ENCODE peak calls at places on chromosomes 2 and 18, in six cellular contexts. P is H54; E is stimulated activated CD4-positive, alpha-beta T cell treated with anti-CD3 and anti-CD28 coated beads, Interleukin-12 subunit alpha, Interleukin-12 subunit beta, amount 100 ng/mL, for 24 hours; I is anterior cingulate cortex; V is SJSA1; Y is NCI-H1092. D is an unnamed sample.

GRCh38 chr18:10291568-10291981 is 162.9 kb upstream of the APCDD1 start:
- DNase-seq in P (no peak), V (no peak), Y (no peak), I (peak), E (no peak), D (no peak)

GRCh38 chr2:223613017-223613950 is 11.1 kb upstream of the SCG2 start:
- DNase-seq in V (peak), I (peak), E (no peak), Y (peak), P (peak), D (peak)

GRCh38 chr2:38600242-38600891 is 2.4 kb downstream of the HNRNPLL start:
- DNase-seq in Y (no peak), I (no peak), E (no peak), V (no peak), P (no peak), D (no peak)

GRCh38 chr18:79234438-79234837 is 161.3 kb upstream of the NFATC1 start:
- DNase-seq in I (no peak), P (no peak), V (no peak), Y (no peak), E (no peak), D (no peak)

GRCh38 chr2:239609162-239609561 is 208.3 kb upstream of the HDAC4 start:
- DNase-seq in E (no peak), I (no peak), Y (no peak), P (no peak), V (no peak), D (no peak)

GRCh38 chr18:42635378-42636048 is 480.0 kb downstream of the RIT2 start:
- DNase-seq in V (no peak), I (no peak), E (no peak), P (no peak), Y (no peak), D (no peak)

GRCh38 chr2:160459543-160460332 is 33.9 kb downstream of the RBMS1 start:
- DNase-seq in P (no peak), Y (no peak), V (no peak), E (no peak), I (no peak), D (no peak)

GRCh38 chr2:105427485-105427884 is 28.6 kb upstream of the FHL2 start:
- DNase-seq in E (no peak), I (no peak), V (no peak), Y (no peak), P (no peak), D (no peak)

GRCh38 chr2:74952575-74952974 is 5.9 kb upstream of the POLE4 start:
- DNase-seq in P (no peak), Y (no peak), I (no peak), V (no peak), E (no peak), D (no peak)

GRCh38 chr2:58734365-58734764 is 493.2 kb upstream of the FANCL start:
- DNase-seq in I (no peak), E (no peak), P (peak), V (peak), Y (no peak), D (no peak)

GRCh38 chr18:40006553-40007073 is 1948.4 kb upstream of the PIK3C3 start:
- DNase-seq in E (no peak), P (no peak), I (no peak), V (no peak), Y (no peak), D (no peak)

GRCh38 chr18:54004828-54005227 is 219.6 kb downstream of the MBD2 start:
- DNase-seq in V (no peak), E (no peak), Y (no peak), P (no peak), I (no peak), D (no peak)

GRCh38 chr18:55321268-55322175 is 266.5 kb downstream of the TCF4 start:
- DNase-seq in E (no peak), V (peak), I (peak), Y (peak), P (no peak), D (peak)

GRCh38 chr2:12061785-12062184 is 315.4 kb downstream of the LPIN1 start:
- DNase-seq in E (no peak), I (no peak), P (no peak), V (no peak), Y (no peak), D (no peak)

GRCh38 chr2:186349508-186349907 is 136.6 kb upstream of the ZC3H15 start:
- DNase-seq in Y (no peak), I (no peak), V (no peak), E (no peak), P (peak), D (peak)

GRCh38 chr2:25586726-25587144 is 86.6 kb downstream of the DTNB start:
- DNase-seq in P (no peak), Y (no peak), E (no peak), I (peak), V (no peak), D (peak)